ENCODE peak calls at places on chromosomes 2 and 18, in six cellular contexts. G is left cardiac atrium; A is CD4-positive, alpha-beta T cell; S is RKO; Y is C1 segment of cervical spinal cord; V is tibial nerve. J is an unnamed sample.

GRCh38 chr2:67515021-67515420 is 117.9 kb downstream of the ETAA1 start:
- DNase-seq in A (no peak), G (no peak), V (no peak), S (no peak), Y (no peak), J (no peak)

GRCh38 chr2:36074008-36074407 is 281.6 kb upstream of the CRIM1 start:
- DNase-seq in Y (no peak), V (no peak), S (no peak), G (no peak), A (no peak), J (no peak)

GRCh38 chr2:230928701-230929380 is 3.8 kb upstream of the GPR55 start:
- DNase-seq in S (no peak), A (no peak), G (no peak), V (no peak), Y (no peak), J (no peak)

GRCh38 chr2:12110074-12110473 is 363.6 kb downstream of the LPIN1 start:
- DNase-seq in V (no peak), G (no peak), Y (no peak), S (no peak), A (no peak), J (no peak)

GRCh38 chr18:23629444-23629946 is 33.2 kb downstream of the ANKRD29 start:
- DNase-seq in A (no peak), Y (no peak), S (no peak), V (no peak), G (no peak), J (no peak)

GRCh38 chr18:34314847-34315246 is 90.1 kb upstream of the NOL4 start:
- DNase-seq in Y (no peak), V (no peak), G (no peak), S (no peak), A (no peak), J (no peak)

GRCh38 chr2:219569041-219569440 is 2.3 kb downstream of the OBSL1 start:
- DNase-seq in A (no peak), Y (no peak), V (no peak), G (no peak), S (no peak), J (no peak)

GRCh38 chr18:59696311-59697235 is 650 bp downstream of the CCBE1 start:
- DNase-seq in G (no peak), Y (no peak), V (no peak), S (no peak), A (no peak), J (no peak)

GRCh38 chr18:59432796-59433195 is 73.7 kb upstream of the LMAN1 start:
- DNase-seq in G (no peak), S (no peak), Y (no peak), V (no peak), A (no peak), J (no peak)

J was measured in NCI-H460.